ENCODE peak calls at places on chromosomes 12 and 14, in seven cellular contexts. N, W, U, E, M, J and S are unnamed samples.

GRCh38 chr12:124636138-124636968 is 68.9 kb upstream of the NCOR2 start:
- DNase-seq in W (no peak), E (no peak), J (peak; percentile 88), U (peak; percentile 47), M (peak; percentile 76), N (peak; percentile 48), S (peak; percentile 25)

GRCh38 chr12:120468271-120468845 is 1.2 kb downstream of the SRSF9 start:
- DNase-seq in U (peak; percentile 31), E (peak; percentile 12), M (no peak), N (peak; percentile 44), J (peak; percentile 30), W (peak; percentile 69), S (no peak)

GRCh38 chr12:105822131-105823103 is 316.3 kb downstream of the NUAK1 start:
- DNase-seq in U (no peak), M (no peak), E (no peak), J (no peak), N (no peak), W (no peak), S (no peak)

GRCh38 chr12:28167981-28168485 is 22.2 kb upstream of the CCDC91 start:
- DNase-seq in U (no peak), M (no peak), N (no peak), W (no peak), J (no peak), E (no peak), S (no peak)

GRCh38 chr12:97960741-97961608 is 498.4 kb downstream of the RMST start:
- DNase-seq in J (peak; percentile 21), U (no peak), W (no peak), E (peak; percentile 17), N (peak; percentile 28), M (no peak), S (no peak)

GRCh38 chr12:6241495-6241894 is 41.3 kb downstream of the CD9 start:
- DNase-seq in M (peak; percentile 75), J (no peak), W (no peak), E (peak; percentile 53), U (no peak), N (peak; percentile 93), S (no peak)

GRCh38 chr14:61565181-61565580 is 130.1 kb upstream of the HIF1A start:
- DNase-seq in U (no peak), J (no peak), W (no peak), M (no peak), E (no peak), N (no peak), S (no peak)

GRCh38 chr12:53180931-53181645 is 363 bp upstream of the CSAD start:
- DNase-seq in E (peak; percentile 41), M (no peak), W (peak; percentile 81), J (peak; percentile 82), U (peak; percentile 67), N (peak; percentile 79), S (peak; percentile 72)

GRCh38 chr14:64213079-64213478 is 81.1 kb downstream of the ESR2 start:
- DNase-seq in E (no peak), J (no peak), N (no peak), U (no peak), W (no peak), M (no peak), S (no peak)
- H3K27ac ChIP-seq in E (no peak overlapping the region), J (no peak overlapping the region), N (peak overlapping the region; percentile 9), U (no peak overlapping the region), W (peak overlapping the region; percentile 50), M (peak overlapping the region; percentile 90), S (no peak overlapping the region)

GRCh38 chr12:130768120-130768519 is 52.0 kb upstream of the RIMBP2 start:
- DNase-seq in J (no peak), M (no peak), U (no peak), W (no peak), N (no peak), E (no peak), S (no peak)
- H3K27ac ChIP-seq in J (no peak overlapping the region), M (no peak overlapping the region), U (no peak overlapping the region), W (no peak overlapping the region), N (no peak overlapping the region), E (no peak overlapping the region), S (no peak overlapping the region)

GRCh38 chr14:104201496-104201895 is 63.1 kb downstream of the KIF26A start:
- DNase-seq in U (no peak), E (no peak), N (no peak), M (no peak), J (no peak), W (no peak), S (no peak)

GRCh38 chr14:104201063-104201462 is 62.7 kb downstream of the KIF26A start:
- DNase-seq in U (no peak), E (no peak), N (no peak), J (no peak), M (no peak), W (no peak), S (no peak)

GRCh38 chr14:104202259-104203070 is 64.1 kb downstream of the KIF26A start:
- DNase-seq in W (no peak), U (no peak), J (no peak), M (no peak), N (peak; percentile 94), E (no peak), S (no peak)

GRCh38 chr14:104204660-104205149 is 66.3 kb downstream of the KIF26A start:
- DNase-seq in N (no peak), M (no peak), J (no peak), W (no peak), U (no peak), E (no peak), S (no peak)

DNA sequence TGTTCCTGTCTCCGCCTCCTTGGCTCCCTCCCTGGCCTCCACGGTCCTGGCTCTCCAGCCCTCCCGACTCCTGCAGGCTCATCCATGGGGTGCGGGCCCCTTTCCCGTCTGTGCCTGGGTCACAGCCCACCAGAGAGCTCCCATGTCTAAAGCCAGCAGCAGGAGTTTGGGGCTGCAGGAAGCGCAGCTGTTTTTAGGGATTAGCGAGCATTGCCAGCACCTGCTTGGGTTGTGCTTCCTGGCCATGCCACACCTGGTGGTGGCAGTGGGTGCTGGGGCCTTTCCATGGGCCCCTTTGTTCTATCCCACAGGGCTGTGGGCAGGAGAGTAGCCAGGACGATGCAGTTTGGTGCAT is 64.7 kb downstream of the KIF26A start:
- DNase-seq in J (no peak), E (no peak), N (no peak), W (no peak), M (no peak), U (no peak), S (no peak)
- H3K27ac ChIP-seq in J (no peak overlapping the region), E (no peak overlapping the region), N (no peak overlapping the region), W (no peak overlapping the region), M (no peak overlapping the region), U (no peak overlapping the region), S (no peak overlapping the region)

GRCh38 chr12:4005851-4006400 is 132.7 kb upstream of the PARP11 start:
- DNase-seq in M (no peak), J (no peak), U (no peak), E (no peak), N (no peak), W (peak; percentile 21), S (no peak)
- H3K27ac ChIP-seq in M (no peak overlapping the region), J (no peak overlapping the region), U (no peak overlapping the region), E (no peak overlapping the region), N (no peak overlapping the region), W (no peak overlapping the region), S (no peak overlapping the region)